ENCODE peak calls at places on chromosomes 4 and X, in six cellular contexts. E, Q, T, K, Y and D are unnamed samples.

GRCh38 chrX:145613894-145614293 is 203.7 kb upstream of the SLITRK2 start:
- DNase-seq in T (no peak), E (no peak), Y (no peak), Q (no peak), K (no peak), D (no peak)

GRCh38 chrX:49001521-49002090 is 458 bp downstream of the GRIPAP1 start:
- DNase-seq in E (peak), T (peak), Y (peak), Q (peak), K (peak), D (peak)

GRCh38 chr4:54658321-54659093 is 750 bp downstream of the KIT start:
- DNase-seq in T (peak), K (peak), Q (peak), Y (peak), E (peak), D (no peak)

GRCh38 chr4:87465739-87466366 is 43.5 kb downstream of the NUDT9 start:
- DNase-seq in T (no peak), E (peak), K (peak), Q (peak), Y (peak), D (no peak)

GRCh38 chr4:149518471-149518870 is 297.2 kb downstream of the IQCM start:
- DNase-seq in Q (no peak), K (no peak), E (no peak), T (no peak), Y (no peak), D (no peak)

GRCh38 chr4:173891072-173891471 is 361.0 kb upstream of the HAND2 start:
- DNase-seq in Q (no peak), E (no peak), K (no peak), T (no peak), Y (no peak), D (no peak)

GRCh38 chr4:111937368-111937767 is 207.9 kb upstream of the FAM241A start:
- DNase-seq in T (no peak), Y (peak), E (peak), Q (peak), K (peak), D (no peak)

GRCh38 chr4:7912826-7913225 is 26.8 kb downstream of the AFAP1 start:
- DNase-seq in Y (no peak), Q (no peak), E (no peak), T (no peak), K (no peak), D (no peak)

GRCh38 chrX:56811599-56811998 is 82.6 kb downstream of the NBDY start:
- DNase-seq in Y (no peak), T (no peak), E (no peak), Q (no peak), K (no peak), D (no peak)

GRCh38 chr4:7160951-7161440 is 31.3 kb upstream of the SORCS2 start:
- DNase-seq in Q (no peak), K (no peak), E (no peak), Y (no peak), T (no peak), D (no peak)